ENCODE peak calls at places on chromosomes 7 and 10, in four cellular contexts. M, H, D and S are unnamed samples.

GRCh38 chr10:128009357-128009756 is 102.5 kb downstream of the PTPRE start:
- DNase-seq in M (no peak), H (no peak), D (no peak), S (no peak)

GRCh38 chr10:63972949-63973827 is 452.0 kb downstream of the REEP3 start:
- DNase-seq in M (no peak), H (no peak), D (no peak), S (no peak)

GRCh38 chr7:25894002-25894901 is 257.7 kb upstream of the NFE2L3 start:
- DNase-seq in M (no peak), H (peak), D (peak), S (no peak)

GRCh38 chr7:142436601-142437000 is 178.7 kb upstream of the PRSS58 start:
- DNase-seq in M (peak), H (no peak), D (no peak), S (peak)

GRCh38 chr10:69242844-69243212 is 22.7 kb downstream of the HKDC1 start:
- DNase-seq in M (no peak), H (no peak), D (no peak), S (no peak)

GRCh38 chr10:124864421-124865193 is 63.0 kb downstream of the ABRAXAS2 start:
- DNase-seq in M (no peak), H (peak), D (no peak), S (no peak)

GRCh38 chr7:136947347-136947746 is 78.9 kb downstream of the CHRM2 start:
- DNase-seq in M (no peak), H (no peak), D (no peak), S (peak)

GRCh38 chr10:86941991-86942421 is 15.4 kb downstream of the MMRN2 start:
- DNase-seq in M (no peak), H (no peak), D (no peak), S (no peak)

GRCh38 chr10:92263396-92263795 is 27.5 kb downstream of the CPEB3 start:
- DNase-seq in M (no peak), H (no peak), D (no peak), S (no peak)

GRCh38 chr7:8251195-8251594 is 10.8 kb downstream of the ICA1 start:
- DNase-seq in M (no peak), H (no peak), D (no peak), S (no peak)

GRCh38 chr7:4185136-4185535 is 497.0 kb upstream of the FOXK1 start:
- DNase-seq in M (no peak), H (no peak), D (no peak), S (no peak)

GRCh38 chr7:97005764-97006145 is 402 bp downstream of the DLX6 start:
- DNase-seq in M (no peak), H (peak), D (no peak), S (no peak)
- TF ChIP-seq EZH2 in M (no peak), H (no peak), D (no peak), S (no peak)

GRCh38 chr10:104342941-104343411 is 4.7 kb upstream of the ITPRIP start:
- DNase-seq in M (no peak), H (peak), D (no peak), S (peak)

GRCh38 chr10:104340099-104340594 is 1.9 kb upstream of the ITPRIP start:
- DNase-seq in M (peak), H (no peak), D (no peak), S (no peak)

GRCh38 chr10:104337985-104338735 is at the start of gene ITPRIP:
- DNase-seq in M (peak), H (peak), D (no peak), S (peak)

GRCh38 chr10:104339469-104340098 is 1.3 kb upstream of the ITPRIP start:
- DNase-seq in M (no peak), H (peak), D (no peak), S (peak)

GRCh38 chr10:104340692-104341091 is 2.4 kb upstream of the ITPRIP start:
- DNase-seq in M (no peak), H (no peak), D (no peak), S (no peak)
- TF ChIP-seq JUN in M (no peak), H (no peak), D (no peak), S (no peak)

GRCh38 chr7:101166603-101166908 is 1.2 kb upstream of the VGF start:
- DNase-seq in M (no peak), H (no peak), D (no peak), S (no peak)

GRCh38 chr7:101168412-101169049 is 3.2 kb upstream of the VGF start:
- DNase-seq in M (no peak), H (no peak), D (no peak), S (no peak)

GRCh38 chr7:101166909-101167644 is 1.7 kb upstream of the VGF start:
- DNase-seq in M (no peak), H (no peak), D (no peak), S (no peak)

GRCh38 chr7:101169110-101169837 is 3.9 kb upstream of the VGF start:
- DNase-seq in M (peak), H (no peak), D (no peak), S (no peak)

DNA sequence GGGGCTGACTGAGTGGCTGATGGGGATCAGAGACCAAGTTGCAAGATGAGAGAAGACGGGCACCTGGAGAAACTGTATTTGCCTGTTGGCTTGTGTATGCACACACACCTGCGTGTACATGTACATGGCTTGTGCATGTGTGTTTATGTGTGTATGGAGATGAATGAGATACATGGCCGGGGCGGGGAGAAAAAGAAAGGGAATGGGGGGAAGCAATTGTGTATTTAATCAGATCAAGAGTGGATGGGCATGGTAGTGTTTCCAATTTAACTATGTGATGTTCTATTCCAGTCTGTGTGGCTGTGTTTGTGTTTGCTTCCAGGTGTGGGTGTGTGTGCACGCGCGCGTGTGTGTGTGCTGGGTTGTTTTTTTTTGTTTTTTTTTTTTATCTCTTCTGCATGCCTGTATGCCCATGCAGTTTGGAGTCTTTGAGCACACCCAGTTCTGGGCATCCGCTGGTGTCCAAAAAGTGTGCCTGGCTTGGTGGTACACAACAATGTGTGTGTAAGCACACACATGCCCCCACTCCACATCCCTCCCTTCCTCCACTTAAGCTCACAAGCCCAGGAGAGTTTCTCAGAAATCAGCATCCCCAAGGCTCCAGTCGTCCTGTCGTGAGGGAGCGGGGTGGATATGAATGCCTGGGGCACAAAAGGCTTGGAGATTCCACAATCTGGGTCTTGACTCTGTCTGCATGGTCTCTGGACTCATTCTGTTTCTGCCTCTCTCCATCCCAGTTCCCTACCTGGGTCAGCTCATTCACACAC is 2.5 kb upstream of the VGF start:
- DNase-seq in M (no peak), H (no peak), D (no peak), S (no peak)
- TF ChIP-seq EZH2 in M (no peak), H (no peak), D (peak), S (peak)

GRCh38 chr7:40885503-40885902 is 750.7 kb downstream of the SUGCT start:
- DNase-seq in M (no peak), H (no peak), D (no peak), S (peak)
- TF ChIP-seq JUN in M (no peak), H (no peak), D (no peak), S (peak)

GRCh38 chr10:101146392-101147251 is 15.5 kb downstream of the TLX1 start:
- DNase-seq in M (no peak), H (no peak), D (no peak), S (no peak)
- TF ChIP-seq EZH2 in M (no peak), H (no peak), D (peak), S (peak)

DNA sequence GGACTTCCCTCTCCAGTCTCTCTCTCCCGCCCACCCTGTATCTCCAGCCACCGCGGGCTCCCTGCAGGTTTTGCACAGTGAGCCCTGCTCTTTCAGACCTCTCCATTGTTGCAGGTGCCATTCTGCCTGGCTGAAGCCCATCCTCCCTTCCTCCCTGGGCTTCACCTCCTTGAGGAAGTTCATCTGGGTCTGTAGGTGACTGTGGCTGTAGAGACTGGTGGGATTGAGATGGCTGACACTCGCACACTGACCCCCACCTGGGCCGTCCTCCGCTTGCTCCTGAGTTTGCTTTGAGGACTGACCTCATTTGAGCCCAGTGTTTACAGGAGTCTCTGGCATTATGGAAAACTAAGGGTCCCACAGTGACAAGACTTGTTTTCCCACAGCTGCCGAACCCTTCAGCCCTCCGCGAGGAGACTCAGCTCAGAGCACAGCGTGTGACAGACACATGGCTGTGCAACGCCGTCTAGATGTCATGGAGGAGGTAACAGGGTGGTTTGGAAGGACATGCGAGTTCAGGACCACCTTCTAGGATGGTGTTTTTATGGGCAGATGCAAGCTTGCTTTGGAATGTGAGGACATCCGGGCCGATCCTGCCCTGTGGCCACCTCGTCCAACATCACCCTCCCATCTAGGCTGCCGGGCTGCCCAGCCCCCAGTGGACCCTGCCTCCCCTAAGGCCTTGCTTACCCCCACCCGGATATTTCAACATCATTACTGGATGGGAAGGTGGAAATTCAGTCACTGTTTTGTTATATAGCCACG is 9.3 kb downstream of the PLAC9 start:
- DNase-seq in M (peak), H (no peak), D (no peak), S (no peak)
- TF ChIP-seq JUN in M (no peak), H (no peak), D (no peak), S (no peak)

GRCh38 chr10:93897070-93897797 is 3.5 kb downstream of the SLC35G1 start:
- DNase-seq in M (no peak), H (no peak), D (no peak), S (no peak)

GRCh38 chr10:93899109-93899508 is 5.3 kb downstream of the SLC35G1 start:
- DNase-seq in M (no peak), H (no peak), D (no peak), S (no peak)

GRCh38 chr10:93894516-93895378 is 969 bp downstream of the SLC35G1 start:
- DNase-seq in M (peak), H (no peak), D (no peak), S (peak)

GRCh38 chr10:93893646-93894515 is at the start of gene SLC35G1:
- DNase-seq in M (peak), H (peak), D (peak), S (peak)
- TF ChIP-seq EZH2 in M (no peak), H (no peak), D (peak), S (no peak)

GRCh38 chr10:24462340-24462739 is 253.4 kb downstream of the KIAA1217 start:
- DNase-seq in M (no peak), H (no peak), D (no peak), S (no peak)

GRCh38 chr10:24465124-24465874 is 256.4 kb downstream of the KIAA1217 start:
- DNase-seq in M (no peak), H (no peak), D (no peak), S (no peak)

GRCh38 chr10:24462889-24463552 is 254.1 kb downstream of the KIAA1217 start:
- DNase-seq in M (no peak), H (no peak), D (no peak), S (no peak)

GRCh38 chr10:24465899-24466615 is 257.1 kb downstream of the KIAA1217 start:
- DNase-seq in M (no peak), H (peak), D (no peak), S (no peak)

GRCh38 chr10:24463683-24464426 is 254.9 kb downstream of the KIAA1217 start:
- DNase-seq in M (no peak), H (no peak), D (no peak), S (peak)
- TF ChIP-seq JUN in M (no peak), H (no peak), D (no peak), S (peak)